ENCODE peak calls at places on chromosome 4, in six cellular contexts. M is IMR-90, B is PC-3, Y is OCI-LY7, A is neural progenitor cell, H is fibroblast of lung. W is an unnamed sample.

GRCh38 chr4:22869235-22869634 is 176.5 kb downstream of the GBA3 start:
- DNase-seq in B (no peak), A (peak; percentile 28), H (no peak), Y (no peak), M (no peak), W (no peak)

GRCh38 chr4:78552398-78553396 is 1.1 kb downstream of the ANXA3 start:
- DNase-seq in H (peak; percentile 78), M (no peak), Y (no peak), B (peak; percentile 92), A (peak; percentile 35), W (no peak)

GRCh38 chr4:135917016-135917415 is 1615.3 kb downstream of the PCDH18 start:
- DNase-seq in B (no peak), A (no peak), H (peak; percentile 49), Y (no peak), M (peak; percentile 20), W (no peak)

GRCh38 chr4:90328558-90328957 is 201.4 kb downstream of the CCSER1 start:
- DNase-seq in A (peak; percentile 42), H (peak; percentile 6), M (peak; percentile 4), Y (no peak), B (peak; percentile 67), W (no peak)

GRCh38 chr4:46254788-46255187 is 130.9 kb upstream of the GABRG1 start:
- DNase-seq in H (peak; percentile 38), B (peak; percentile 23), Y (no peak), M (peak; percentile 38), A (no peak), W (no peak)

GRCh38 chr4:160143574-160143973 is 1040.7 kb downstream of the RAPGEF2 start:
- DNase-seq in B (peak; percentile 38), H (no peak), M (no peak), A (no peak), Y (no peak), W (no peak)

GRCh38 chr4:114108869-114109268 is 129.4 kb upstream of the ARSJ start:
- DNase-seq in B (peak; percentile 58), A (no peak), M (peak; percentile 65), Y (no peak), H (peak; percentile 60), W (no peak)

GRCh38 chr4:26557164-26557563 is 26.7 kb upstream of the TBC1D19 start:
- DNase-seq in Y (no peak), H (peak; percentile 98), M (peak; percentile 95), B (peak; percentile 20), A (no peak), W (no peak)

GRCh38 chr4:70948665-70949284 is 44.7 kb upstream of the DCK start:
- DNase-seq in H (no peak), M (no peak), Y (no peak), A (no peak), B (peak; percentile 14), W (no peak)

GRCh38 chr4:16226816-16227461 is 668 bp upstream of the TAPT1 start:
- DNase-seq in B (peak; percentile 25), A (peak; percentile 75), Y (peak; percentile 56), H (peak; percentile 42), M (no peak), W (peak; percentile 38)

GRCh38 chr4:159103406-159104131 is 690 bp downstream of the RAPGEF2 start:
- DNase-seq in B (peak; percentile 22), A (peak; percentile 78), M (peak; percentile 23), Y (peak; percentile 30), H (peak; percentile 47), W (peak; percentile 37)

GRCh38 chr4:132646186-132646585 is 502.9 kb upstream of the PCDH10 start:
- DNase-seq in Y (no peak), M (no peak), B (peak; percentile 56), H (peak; percentile 2), A (no peak), W (no peak)

GRCh38 chr4:24771241-24771640 is 24.1 kb upstream of the SOD3 start:
- DNase-seq in A (no peak), M (no peak), B (peak; percentile 39), H (peak; percentile 76), Y (no peak), W (no peak)

GRCh38 chr4:110629214-110629754 is 6.4 kb upstream of the PITX2 start:
- DNase-seq in A (peak; percentile 54), B (no peak), M (no peak), Y (no peak), H (no peak), W (no peak)

GRCh38 chr4:25234390-25235367 is 846 bp downstream of the PI4K2B start:
- DNase-seq in Y (peak; percentile 85), H (peak; percentile 78), B (peak; percentile 78), M (peak; percentile 81), A (peak; percentile 68), W (peak; percentile 54)

GRCh38 chr4:39469429-39470077 is 10.7 kb downstream of the LIAS start:
- DNase-seq in Y (peak; percentile 80), A (peak; percentile 76), M (peak; percentile 87), B (peak; percentile 85), H (peak; percentile 81), W (peak; percentile 31)

GRCh38 chr4:61200991-61201526 is 933 bp downstream of the ADGRL3 start:
- DNase-seq in A (peak; percentile 63), M (no peak), H (peak; percentile 40), B (peak; percentile 14), Y (no peak), W (no peak)

GRCh38 chr4:4362991-4363697 is 23.8 kb upstream of the NSG1 start:
- DNase-seq in A (no peak), Y (no peak), B (no peak), M (no peak), H (no peak), W (no peak)

GRCh38 chr4:44674471-44674870 is 3.7 kb upstream of the GUF1 start:
- DNase-seq in A (no peak), Y (no peak), B (no peak), M (no peak), H (no peak), W (no peak)

DNA sequence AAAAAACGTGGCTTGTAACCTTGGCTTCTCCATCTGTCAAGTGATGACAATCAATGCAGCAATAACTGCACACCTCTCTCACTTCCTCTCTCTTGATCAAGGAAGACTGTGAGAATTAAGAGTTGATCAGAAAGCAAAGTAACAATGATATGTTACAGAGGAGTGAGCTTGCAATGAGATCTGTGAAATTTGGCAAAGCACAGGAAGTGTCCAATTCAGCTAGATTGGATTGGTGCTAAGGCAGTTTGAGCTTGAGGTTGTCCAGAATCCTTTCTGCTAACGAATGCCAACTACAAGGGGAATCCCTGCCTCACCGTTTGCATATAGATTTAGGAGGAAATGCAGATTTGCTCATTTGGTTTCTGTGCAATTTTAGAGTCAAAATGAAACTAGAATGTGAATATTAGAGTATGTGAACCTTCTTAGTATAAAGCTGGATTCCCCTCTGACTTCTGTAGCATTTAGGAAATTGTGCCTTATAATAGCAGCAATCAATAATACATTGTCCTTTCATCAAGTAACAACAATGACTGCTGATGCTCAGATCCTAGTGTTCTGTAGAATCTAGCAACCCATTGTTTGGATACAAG is 346.4 kb downstream of the PTTG2 start:
- DNase-seq in A (no peak), Y (no peak), H (no peak), M (no peak), B (no peak), W (no peak)
- H3K4me1 ChIP-seq in A (peaks cover 7% of the 10 kb centered on the region), Y (no peaks in the 10 kb centered on the region), H (no peaks in the 10 kb centered on the region), M (no peaks in the 10 kb centered on the region), B (peaks cover 16% of the 10 kb centered on the region), W (peaks cover 41% of the 10 kb centered on the region)

DNA sequence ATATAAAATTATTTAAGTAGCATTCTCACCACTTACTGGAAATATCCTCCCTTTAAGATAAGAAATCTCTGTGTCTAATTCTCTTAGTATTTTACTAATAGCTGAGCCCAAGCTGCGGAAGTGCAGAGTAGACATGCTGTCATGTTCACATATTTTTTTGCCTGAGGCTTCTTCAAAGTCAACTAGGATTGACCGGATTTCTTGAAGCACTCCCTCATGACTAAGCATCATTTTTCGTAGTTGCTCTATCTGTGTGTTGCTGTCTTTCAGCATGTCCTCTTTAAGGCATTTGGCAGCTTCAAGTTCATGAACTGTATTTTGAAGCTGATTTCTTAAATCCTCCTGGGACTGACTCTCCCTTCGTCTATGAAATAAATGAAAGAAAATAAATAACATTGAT is 36.9 kb downstream of the CCDC158 start:
- DNase-seq in Y (no peak), M (no peak), B (peak; percentile 8), H (no peak), A (no peak), W (no peak)
- H3K4me2 ChIP-seq in Y (no peak overlapping the region), M (no peak overlapping the region), B (no peak overlapping the region), H (no peak overlapping the region), A (no peak overlapping the region), W (no peak overlapping the region)

DNA sequence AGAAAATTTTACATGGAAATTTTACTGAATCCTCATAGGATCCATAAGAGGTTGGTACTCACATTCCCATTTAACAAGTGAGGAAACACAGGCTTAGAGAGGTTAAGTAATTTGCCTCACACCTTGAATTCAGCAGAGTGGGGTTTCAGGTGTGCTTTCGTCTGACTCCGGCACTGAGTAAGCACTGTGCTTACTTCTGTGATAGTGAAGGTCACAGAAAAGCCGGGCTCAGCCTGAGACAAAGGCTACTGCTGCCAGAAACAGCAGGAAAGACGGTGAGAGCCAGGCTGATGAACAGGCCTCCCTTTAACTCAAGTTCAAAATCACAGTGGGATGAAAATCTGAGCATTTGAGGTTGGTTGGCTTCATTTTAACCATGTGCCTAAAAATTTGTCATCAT is 121.0 kb upstream of the LNX1 start:
- DNase-seq in B (no peak), Y (no peak), H (no peak), M (no peak), A (no peak), W (no peak)
- H3K4me1 ChIP-seq in B (no peaks in the 10 kb centered on the region), Y (no peaks in the 10 kb centered on the region), H (peaks cover 10% of the 10 kb centered on the region), M (peaks cover 24% of the 10 kb centered on the region), A (no peaks in the 10 kb centered on the region), W (no peaks in the 10 kb centered on the region)

DNA sequence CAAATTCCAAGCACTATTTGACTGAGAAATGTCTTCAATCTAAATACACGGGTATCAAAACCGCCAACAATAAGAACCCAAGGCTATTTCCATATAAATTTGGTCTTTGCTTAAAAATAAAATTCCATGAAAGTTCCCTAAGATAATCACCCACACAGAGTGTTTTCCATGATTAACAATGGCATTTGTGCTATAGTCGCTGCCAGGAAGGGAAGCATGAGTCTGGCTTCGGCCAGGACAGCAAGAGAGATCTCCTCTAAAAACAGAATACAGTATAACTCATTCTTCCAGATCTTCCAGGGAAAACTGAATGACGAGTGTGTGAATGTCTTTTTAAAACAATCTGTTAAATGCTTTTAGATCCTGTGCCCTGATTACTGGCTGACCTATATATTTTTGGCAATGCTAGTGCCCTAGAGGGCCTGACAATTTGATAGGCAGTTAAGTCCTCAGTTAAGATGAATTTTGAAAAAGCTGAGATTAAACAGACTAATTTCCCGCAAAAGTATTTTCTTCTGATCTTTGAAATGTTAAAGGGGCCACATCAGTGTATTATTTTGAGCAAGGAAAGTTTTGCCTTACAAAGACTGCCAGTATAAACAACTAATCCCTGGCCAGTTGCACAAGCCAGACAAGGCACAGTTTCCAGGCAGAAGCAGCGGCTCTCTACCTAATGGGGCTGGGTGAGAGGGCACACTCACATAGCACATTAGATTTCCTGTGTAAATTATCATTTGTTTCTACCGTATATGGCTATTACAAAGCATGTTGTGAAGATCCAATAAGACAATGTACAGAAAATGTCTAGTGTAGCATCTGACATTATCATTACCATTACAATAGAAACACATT is 127.4 kb downstream of the DCHS2 start:
- DNase-seq in Y (no peak), M (no peak), H (no peak), A (no peak), B (no peak), W (no peak)
- H3K4me2 ChIP-seq in Y (no peak overlapping the region), M (no peak overlapping the region), H (no peak overlapping the region), A (no peak overlapping the region), B (no peak overlapping the region), W (no peak overlapping the region)

GRCh38 chr4:31803511-31804195 is 1083.5 kb downstream of the PCDH7 start:
- DNase-seq in Y (no peak), H (peak; percentile 59), M (no peak), B (no peak), A (no peak), W (no peak)
- H3K4me1 ChIP-seq in Y (no peaks in the 10 kb centered on the region), H (no peaks in the 10 kb centered on the region), M (no peaks in the 10 kb centered on the region), B (no peaks in the 10 kb centered on the region), A (no peaks in the 10 kb centered on the region), W (no peaks in the 10 kb centered on the region)